ENCODE peak calls at places on chromosomes 4 and X, in four cellular contexts. M is activated CD4-positive, alpha-beta T cell treated with anti-CD3 and anti-CD28 coated beads for 48 hours; A is K562; W is left colon. H is an unnamed sample.
A peak's percentile ranks its signal among the peaks of the same experiment; 100 is the strongest.

GRCh38 chr4:99100876-99101275 is 12.3 kb upstream of the ADH5 start:
- DNase-seq in M (no peak), W (no peak), A (no peak), H (no peak)

GRCh38 chr4:79472693-79473552 is 64.9 kb upstream of the GK2 start:
- DNase-seq in W (no peak), A (no peak), M (no peak), H (no peak)

GRCh38 chr4:152220201-152220666 is 315.7 kb downstream of the FBXW7 start:
- DNase-seq in W (no peak), M (peak; percentile 63), A (no peak), H (peak; percentile 89)

GRCh38 chr4:78644744-78645330 is 93.3 kb downstream of the ANXA3 start:
- DNase-seq in W (peak; percentile 64), M (peak; percentile 62), A (peak; percentile 70), H (peak; percentile 39)

GRCh38 chr4:38025665-38026064 is 65.5 kb downstream of the PTTG2 start:
- DNase-seq in A (no peak), M (no peak), W (no peak), H (no peak)

GRCh38 chrX:85243155-85243554 is 424 bp downstream of the SATL1 start:
- DNase-seq in W (no peak), A (peak; percentile 7), M (no peak), H (no peak)

GRCh38 chr4:145058256-145058655 is 39.7 kb downstream of the ANAPC10 start:
- DNase-seq in A (no peak), M (no peak), W (no peak), H (no peak)

GRCh38 chr4:21554510-21554909 is 394.1 kb downstream of the KCNIP4 start:
- DNase-seq in W (no peak), M (no peak), A (no peak), H (no peak)

GRCh38 chr4:5157721-5158390 is 106.6 kb downstream of the STK32B start:
- DNase-seq in W (no peak), M (no peak), A (no peak), H (no peak)

GRCh38 chrX:267771-268261 is 13.4 kb upstream of the PLCXD1 start:
- DNase-seq in A (no peak), M (peak; percentile 1), W (peak; percentile 69), H (no peak)

GRCh38 chr4:15231265-15232091 is 196.4 kb upstream of the C1QTNF7 start:
- DNase-seq in A (peak; percentile 63), M (peak; percentile 83), W (peak; percentile 76), H (no peak)

H was measured in epithelial cell of prostate.